ENCODE peak calls at places on chromosomes 3 and 15, in seven cellular contexts. P is foreskin fibroblast, F is pancreas, C is dorsolateral prefrontal cortex, R is astrocyte of the cerebellum, T is GM12864, H is AG04450. O is an unnamed sample.

GRCh38 chr15:72685925-72686794 is at the start of the genes BBS4 and HIGD2B:
- DNase-seq in F (peak), P (peak), R (peak), H (peak), T (peak), C (peak), O (peak)

GRCh38 chr3:65871305-65872141 is 167.2 kb downstream of the MAGI1 start:
- DNase-seq in C (no peak), P (no peak), F (peak), H (no peak), T (no peak), R (no peak), O (no peak)

GRCh38 chr15:67098768-67099282 is 33.4 kb downstream of the SMAD3 start:
- DNase-seq in T (no peak), R (no peak), C (no peak), F (no peak), P (peak), H (no peak), O (no peak)

GRCh38 chr15:70507772-70508351 is 255.5 kb downstream of the UACA start:
- DNase-seq in F (no peak), P (no peak), C (no peak), R (no peak), T (no peak), H (no peak), O (no peak)

GRCh38 chr3:134332344-134332743 is 41.9 kb downstream of the AMOTL2 start:
- DNase-seq in H (no peak), C (peak), R (no peak), F (no peak), P (no peak), T (no peak), O (no peak)

GRCh38 chr3:129277829-129278271 is 820 bp upstream of the HMCES start:
- DNase-seq in T (no peak), H (no peak), P (peak), C (no peak), F (no peak), R (no peak), O (peak)

GRCh38 chr3:55692958-55693558 is 206.0 kb upstream of the WNT5A start:
- DNase-seq in F (no peak), C (no peak), P (peak), H (no peak), R (peak), T (no peak), O (no peak)

GRCh38 chr3:73600293-73600938 is 24.3 kb downstream of the PDZRN3 start:
- DNase-seq in T (no peak), P (peak), C (no peak), F (no peak), R (peak), H (no peak), O (no peak)

GRCh38 chr3:150253622-150254021 is 154.5 kb upstream of the TSC22D2 start:
- DNase-seq in R (no peak), C (no peak), H (no peak), F (no peak), T (no peak), P (no peak), O (no peak)

GRCh38 chr15:48992096-48992495 is 28.4 kb upstream of the SHC4 start:
- DNase-seq in C (no peak), F (no peak), H (no peak), T (no peak), P (no peak), R (no peak), O (no peak)

GRCh38 chr15:39133201-39133600 is 447.7 kb upstream of the THBS1 start:
- DNase-seq in C (no peak), R (peak), P (peak), F (no peak), H (peak), T (no peak), O (no peak)

GRCh38 chr15:66603301-66604179 is 37.7 kb upstream of the LCTL start:
- DNase-seq in C (peak), H (peak), P (peak), R (peak), T (peak), F (peak), O (peak)

GRCh38 chr3:85360742-85361387 is 402.1 kb downstream of the CADM2 start:
- DNase-seq in R (peak), P (peak), F (no peak), C (peak), H (no peak), T (no peak), O (peak)

GRCh38 chr15:29589975-29590374 is 232.3 kb downstream of the TJP1 start:
- DNase-seq in H (no peak), C (no peak), T (no peak), F (no peak), R (no peak), P (no peak), O (no peak)

GRCh38 chr3:185744997-185745843 is 79.6 kb downstream of the IGF2BP2 start:
- DNase-seq in R (peak), C (no peak), H (peak), T (peak), P (peak), F (no peak), O (peak)

GRCh38 chr3:27607370-27607769 is 114.8 kb downstream of the EOMES start:
- DNase-seq in T (no peak), F (no peak), R (peak), C (no peak), P (peak), H (no peak), O (no peak)

GRCh38 chr3:56839784-56840724 is 38.3 kb upstream of the ARHGEF3 start:
- DNase-seq in H (peak), C (no peak), R (no peak), P (peak), T (no peak), F (no peak), O (no peak)

GRCh38 chr15:57387644-57388076 is 11.4 kb downstream of the CGNL1 start:
- DNase-seq in H (no peak), F (no peak), T (no peak), R (no peak), C (no peak), P (no peak), O (no peak)

GRCh38 chr3:156298938-156299337 is 178.6 kb downstream of the KCNAB1 start:
- DNase-seq in C (peak), R (no peak), P (no peak), F (no peak), H (no peak), T (no peak), O (no peak)

GRCh38 chr3:49296781-49297420 is 19.9 kb upstream of the C3orf62 start:
- DNase-seq in T (no peak), F (no peak), R (no peak), P (peak), C (no peak), H (no peak), O (no peak)

GRCh38 chr3:3532544-3532943 is 266.7 kb upstream of the LRRN1 start:
- DNase-seq in T (no peak), H (no peak), C (no peak), R (no peak), P (no peak), F (no peak), O (no peak)

GRCh38 chr15:63414474-63415201 is 33.0 kb upstream of the CA12 start:
- DNase-seq in F (no peak), H (no peak), T (no peak), C (no peak), P (no peak), R (no peak), O (no peak)

GRCh38 chr3:4008205-4008604 is 209.0 kb downstream of the LRRN1 start:
- DNase-seq in H (no peak), C (no peak), R (no peak), P (no peak), T (no peak), F (no peak), O (no peak)

GRCh38 chr3:190641564-190641963 is 127.7 kb downstream of the IL1RAP start:
- DNase-seq in R (no peak), F (no peak), C (no peak), T (no peak), H (no peak), P (no peak), O (no peak)

GRCh38 chr3:55624238-55624637 is 137.1 kb upstream of the WNT5A start:
- DNase-seq in C (no peak), F (no peak), H (no peak), R (no peak), T (no peak), P (no peak), O (no peak)

GRCh38 chr3:133745981-133746721 is at the start of gene TF:
- DNase-seq in H (no peak), P (peak), C (peak), F (peak), R (no peak), T (no peak), O (no peak)

GRCh38 chr3:42476225-42477160 is 25.9 kb upstream of the VIPR1 start:
- DNase-seq in F (no peak), P (peak), C (no peak), T (no peak), R (no peak), H (no peak), O (no peak)

GRCh38 chr3:50580683-50581458 is 11.5 kb downstream of the HEMK1 start:
- DNase-seq in R (no peak), C (no peak), H (no peak), P (no peak), F (no peak), T (no peak), O (no peak)

GRCh38 chr15:57591237-57591821 is 375 bp upstream of the MYZAP start:
- DNase-seq in F (no peak), T (no peak), P (no peak), C (no peak), R (no peak), H (no peak), O (no peak)

GRCh38 chr15:80309769-80310384 is 57.9 kb upstream of the CTXND1 start:
- DNase-seq in F (no peak), T (no peak), R (no peak), C (no peak), P (peak), H (no peak), O (no peak)

GRCh38 chr3:45592405-45592804 is 2.1 kb upstream of the LIMD1 start:
- DNase-seq in R (no peak), P (no peak), H (no peak), T (no peak), F (no peak), C (no peak), O (no peak)

GRCh38 chr3:150225986-150226385 is 182.1 kb upstream of the TSC22D2 start:
- DNase-seq in C (no peak), T (no peak), H (no peak), P (no peak), R (no peak), F (no peak), O (no peak)

GRCh38 chr3:120693439-120694172 is 11.6 kb upstream of the HGD start:
- DNase-seq in F (no peak), T (no peak), R (no peak), H (peak), P (peak), C (no peak), O (no peak)

GRCh38 chr3:5226783-5227182 is 39.3 kb downstream of the EDEM1 start:
- DNase-seq in C (no peak), H (no peak), T (no peak), F (no peak), R (peak), P (peak), O (peak)

GRCh38 chr3:196159952-196160804 is 51.0 kb downstream of the ZDHHC19 start:
- DNase-seq in P (peak), H (no peak), R (peak), F (no peak), T (peak), C (no peak), O (peak)

GRCh38 chr3:196792771-196793170 is 53.1 kb downstream of the PAK2 start:
- DNase-seq in H (no peak), T (no peak), F (no peak), R (no peak), C (no peak), P (peak), O (no peak)

DNA sequence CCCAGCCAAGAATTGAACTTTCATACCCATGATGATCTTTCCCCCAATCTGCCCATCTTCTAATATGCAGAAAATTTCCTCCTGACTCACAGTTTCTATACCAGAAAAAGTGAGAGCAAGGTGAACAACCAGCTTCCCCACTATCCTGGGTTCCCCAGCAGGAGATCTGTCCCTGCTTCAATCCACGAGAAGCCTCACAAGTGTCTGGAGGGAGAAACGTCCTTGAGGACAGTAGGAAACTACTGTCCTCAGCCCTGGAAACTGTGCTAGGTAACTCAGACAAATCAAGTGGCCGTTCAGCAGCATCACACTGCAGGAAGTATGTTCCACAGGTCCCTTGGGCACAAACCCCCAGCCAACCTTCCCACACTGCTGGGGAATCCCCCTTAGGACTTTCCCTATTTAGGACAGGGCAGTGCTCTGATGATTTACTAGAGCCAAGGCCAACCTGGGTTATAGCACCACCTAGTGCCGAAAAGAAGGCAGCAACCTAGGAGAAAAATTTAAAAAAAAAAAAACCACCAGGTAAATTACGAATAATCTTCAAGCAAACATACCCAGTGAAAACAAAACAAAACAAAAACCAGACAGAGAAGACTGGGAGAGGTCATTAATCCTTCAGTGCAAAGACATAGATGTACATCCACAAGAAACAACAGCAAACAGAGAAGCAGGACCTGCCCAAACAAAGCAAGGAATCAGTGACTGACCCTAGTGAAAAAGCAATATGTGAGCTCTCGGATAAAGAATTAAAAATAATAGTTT is 36.0 kb downstream of the MORC1 start:
- DNase-seq in H (peak), R (peak), C (no peak), P (peak), T (peak), F (no peak), O (peak)
- TF ChIP-seq CTCF in H (peak), R (peak), C (peak), P (peak), T (peak), F (peak), O (peak)

GRCh38 chr3:18424213-18424861 is 802 bp downstream of the SATB1 start:
- DNase-seq in H (no peak), R (no peak), P (no peak), T (no peak), C (peak), F (no peak), O (no peak)
- TF ChIP-seq CTCF in H (no peak), R (no peak), P (no peak), T (no peak), C (no peak), F (no peak), O (no peak)

GRCh38 chr3:44418549-44418948 is 58.9 kb downstream of the ZNF445 start:
- DNase-seq in F (no peak), C (no peak), P (no peak), H (no peak), R (no peak), T (no peak), O (no peak)
- TF ChIP-seq CTCF in F (no peak), C (no peak), P (peak), H (peak), R (peak), T (peak), O (peak)

DNA sequence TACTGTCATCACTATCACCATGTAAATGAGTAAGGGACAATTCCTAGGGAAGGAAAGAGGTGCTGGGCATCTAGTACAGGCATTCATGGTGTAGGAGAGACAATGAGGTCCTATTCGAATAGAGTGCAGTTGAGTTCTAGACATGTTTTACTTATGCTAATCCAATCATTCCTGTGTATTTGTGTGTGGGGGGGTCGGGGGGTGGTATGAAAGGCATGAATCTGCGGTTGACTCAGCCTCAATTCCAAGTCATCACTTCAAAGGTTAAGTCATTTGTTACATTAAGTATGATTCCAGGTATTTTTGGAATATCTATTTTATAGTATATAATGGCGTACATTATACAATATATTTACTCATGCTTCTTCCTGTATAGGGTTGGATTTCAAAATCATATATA is 163.1 kb upstream of the GALNT15 start:
- DNase-seq in F (no peak), R (no peak), T (no peak), P (peak), H (no peak), C (no peak), O (no peak)
- TF ChIP-seq CTCF in F (no peak), R (no peak), T (no peak), P (no peak), H (no peak), C (no peak), O (no peak)

DNA sequence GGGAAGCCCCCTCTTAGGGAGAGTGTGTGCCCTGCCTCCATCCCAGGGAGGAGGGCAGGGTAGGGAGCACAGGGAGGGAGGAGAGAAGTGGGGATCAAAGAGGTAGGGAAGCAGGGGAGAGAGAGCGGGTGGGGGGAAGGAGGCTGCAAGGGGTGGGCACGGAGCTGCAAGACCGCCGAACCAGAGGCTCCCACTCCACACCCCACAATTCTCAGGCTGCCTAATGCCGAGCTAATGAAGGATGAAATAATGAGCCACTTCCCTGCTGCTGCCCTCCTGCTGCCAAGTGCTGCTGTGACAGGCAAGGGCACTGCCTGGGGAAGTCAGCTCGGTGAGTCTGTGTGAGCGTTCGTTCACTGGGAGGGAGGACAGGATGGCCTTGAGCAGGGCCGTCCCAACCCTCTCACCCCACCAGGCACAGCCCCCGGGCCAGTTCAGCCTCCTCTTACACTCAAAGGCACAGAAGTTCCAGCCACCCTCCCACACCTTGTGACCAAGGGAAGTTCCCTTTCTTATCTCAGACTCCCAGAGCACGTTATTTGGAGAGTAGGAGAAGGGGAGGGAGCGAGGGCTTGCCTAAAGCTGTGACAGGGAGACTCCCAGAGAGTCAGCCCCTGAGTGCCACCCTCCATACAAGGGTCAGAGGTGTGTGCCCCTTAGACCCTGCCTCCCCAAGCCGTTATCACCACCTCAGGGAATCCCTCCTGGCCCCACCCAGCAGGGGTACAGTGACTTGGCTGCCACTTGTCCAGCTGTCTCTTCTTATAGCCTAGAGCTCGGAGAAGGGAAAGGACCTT is 12.4 kb downstream of the GLYCTK start:
- DNase-seq in T (no peak), C (no peak), H (no peak), F (peak), P (peak), R (no peak), O (no peak)
- TF ChIP-seq CTCF in T (no peak), C (no peak), H (peak), F (no peak), P (peak), R (no peak), O (peak)

GRCh38 chr3:23183731-23184130 is 19.4 kb upstream of the UBE2E2 start:
- DNase-seq in C (peak), F (no peak), P (peak), R (peak), T (no peak), H (no peak), O (no peak)
- TF ChIP-seq CTCF in C (peak), F (peak), P (peak), R (peak), T (peak), H (peak), O (peak)

GRCh38 chr15:65101891-65102708 is 12.9 kb downstream of the UBAP1L start:
- DNase-seq in R (no peak), H (no peak), C (no peak), F (peak), T (no peak), P (no peak), O (no peak)
- TF ChIP-seq CTCF in R (no peak), H (no peak), C (no peak), F (peak), T (no peak), P (no peak), O (no peak)

GRCh38 chr3:12579919-12580318 is 23.0 kb downstream of the MKRN2 start:
- DNase-seq in F (no peak), C (no peak), R (no peak), P (peak), H (no peak), T (no peak), O (no peak)

GRCh38 chr3:12579456-12579855 is 22.6 kb downstream of the MKRN2 start:
- DNase-seq in H (no peak), C (no peak), R (no peak), T (no peak), P (no peak), F (no peak), O (no peak)

GRCh38 chr3:12577379-12577778 is 20.5 kb downstream of the MKRN2 start:
- DNase-seq in T (no peak), C (no peak), R (no peak), P (no peak), F (no peak), H (no peak), O (no peak)

GRCh38 chr3:12582730-12583129 is 25.8 kb downstream of the MKRN2 start:
- DNase-seq in P (no peak), F (no peak), T (no peak), R (no peak), H (no peak), C (no peak), O (no peak)

DNA sequence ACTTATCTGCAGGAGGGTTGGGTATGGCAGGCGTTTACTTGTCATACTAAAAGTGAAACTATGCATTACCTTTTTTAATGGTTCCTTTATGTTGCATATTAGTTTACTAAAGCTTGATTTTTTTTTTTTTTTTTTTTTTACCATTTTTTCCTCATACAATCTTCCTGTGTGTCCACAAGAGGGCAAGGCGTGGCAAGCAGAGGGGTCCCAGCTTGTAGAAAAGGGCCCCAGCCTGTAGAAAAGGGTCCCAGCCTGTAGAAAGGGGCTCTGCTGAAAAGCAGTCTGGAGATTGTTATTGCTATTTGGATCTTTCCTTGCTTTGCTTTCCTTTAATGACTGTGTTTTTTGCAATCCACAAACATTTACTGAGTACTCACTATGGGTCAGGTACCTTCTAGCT is 21.9 kb downstream of the MKRN2 start:
- DNase-seq in T (no peak), P (no peak), H (no peak), R (no peak), C (no peak), F (no peak), O (no peak)
- TF ChIP-seq CTCF in T (peak), P (no peak), H (peak), R (peak), C (no peak), F (no peak), O (no peak)

GRCh38 chr3:126365351-126366274 is 8.4 kb upstream of the KLF15 start:
- DNase-seq in T (no peak), F (peak), P (no peak), H (no peak), R (no peak), C (peak), O (no peak)
- TF ChIP-seq CTCF in T (no peak), F (no peak), P (no peak), H (no peak), R (no peak), C (no peak), O (no peak)